ENCODE peak calls at places on chromosomes 13 and 19, in eight cellular contexts. One of them, this sample, is unnamed. For H3K4me1, the result is how much of the 10 kb centered on the place peaks cover.

GRCh38 chr13:84025828-84026227 is 143.6 kb upstream of the SLITRK1 start:
- DNase-seq in hepatocyte: no peak
- DNase-seq in ovary: no peak
- DNase-seq in CD8-positive, alpha-beta memory T cell: no peak
- DNase-seq in body of pancreas: no peak
- DNase-seq in endothelial cell of umbilical vein: no peak
- DNase-seq in cardiac muscle cell: no peak
- DNase-seq in thoracic aorta: no peak
- DNase-seq in this sample: peak

GRCh38 chr13:85236431-85236830 is 562.8 kb downstream of the SLITRK6 start:
- DNase-seq in CD8-positive, alpha-beta memory T cell: no peak
- DNase-seq in thoracic aorta: no peak
- DNase-seq in hepatocyte: no peak
- DNase-seq in endothelial cell of umbilical vein: peak
- DNase-seq in body of pancreas: no peak
- DNase-seq in ovary: no peak
- DNase-seq in cardiac muscle cell: no peak
- DNase-seq in this sample: no peak

GRCh38 chr19:14367016-14367415 is 14.2 kb upstream of the ADGRE5 start:
- DNase-seq in cardiac muscle cell: no peak
- DNase-seq in body of pancreas: no peak
- DNase-seq in CD8-positive, alpha-beta memory T cell: no peak
- DNase-seq in thoracic aorta: no peak
- DNase-seq in endothelial cell of umbilical vein: no peak
- DNase-seq in ovary: no peak
- DNase-seq in hepatocyte: no peak
- DNase-seq in this sample: no peak

GRCh38 chr13:43785681-43786471 is 896 bp downstream of the ENOX1 start:
- DNase-seq in thoracic aorta: peak
- DNase-seq in CD8-positive, alpha-beta memory T cell: no peak
- DNase-seq in hepatocyte: peak
- DNase-seq in ovary: peak
- DNase-seq in cardiac muscle cell: peak
- DNase-seq in body of pancreas: peak
- DNase-seq in endothelial cell of umbilical vein: peak
- DNase-seq in this sample: no peak

GRCh38 chr19:43591904-43592772 is 3.8 kb downstream of the IRGQ start:
- DNase-seq in endothelial cell of umbilical vein: no peak
- DNase-seq in CD8-positive, alpha-beta memory T cell: no peak
- DNase-seq in hepatocyte: no peak
- DNase-seq in body of pancreas: no peak
- DNase-seq in ovary: no peak
- DNase-seq in cardiac muscle cell: no peak
- DNase-seq in thoracic aorta: no peak
- DNase-seq in this sample: no peak

GRCh38 chr13:59111711-59112110 is 1052.0 kb downstream of the DIAPH3 start:
- DNase-seq in ovary: no peak
- DNase-seq in endothelial cell of umbilical vein: peak
- DNase-seq in thoracic aorta: no peak
- DNase-seq in cardiac muscle cell: no peak
- DNase-seq in body of pancreas: no peak
- DNase-seq in CD8-positive, alpha-beta memory T cell: no peak
- DNase-seq in hepatocyte: no peak
- DNase-seq in this sample: no peak

GRCh38 chr13:51943721-51944120 is 67.5 kb downstream of the ATP7B start:
- DNase-seq in ovary: no peak
- DNase-seq in CD8-positive, alpha-beta memory T cell: no peak
- DNase-seq in body of pancreas: no peak
- DNase-seq in endothelial cell of umbilical vein: no peak
- DNase-seq in cardiac muscle cell: no peak
- DNase-seq in hepatocyte: no peak
- DNase-seq in thoracic aorta: no peak
- DNase-seq in this sample: no peak

GRCh38 chr19:19386373-19386869 is 19.1 kb upstream of the GATAD2A start:
- DNase-seq in ovary: no peak
- DNase-seq in body of pancreas: no peak
- DNase-seq in cardiac muscle cell: no peak
- DNase-seq in endothelial cell of umbilical vein: no peak
- DNase-seq in CD8-positive, alpha-beta memory T cell: no peak
- DNase-seq in hepatocyte: no peak
- DNase-seq in thoracic aorta: no peak
- DNase-seq in this sample: no peak

GRCh38 chr13:111202149-111202548 is 87.0 kb downstream of the ARHGEF7 start:
- DNase-seq in hepatocyte: no peak
- DNase-seq in ovary: no peak
- DNase-seq in body of pancreas: no peak
- DNase-seq in CD8-positive, alpha-beta memory T cell: no peak
- DNase-seq in endothelial cell of umbilical vein: peak
- DNase-seq in cardiac muscle cell: no peak
- DNase-seq in thoracic aorta: no peak
- DNase-seq in this sample: no peak

GRCh38 chr19:14530005-14530348 is 583 bp downstream of the TECR start:
- DNase-seq in hepatocyte: peak
- DNase-seq in cardiac muscle cell: no peak
- DNase-seq in CD8-positive, alpha-beta memory T cell: peak
- DNase-seq in thoracic aorta: no peak
- DNase-seq in endothelial cell of umbilical vein: no peak
- DNase-seq in ovary: no peak
- DNase-seq in body of pancreas: no peak
- DNase-seq in this sample: no peak

GRCh38 chr13:52067237-52067636 is 42.7 kb downstream of the UTP14C start:
- DNase-seq in ovary: no peak
- DNase-seq in cardiac muscle cell: peak
- DNase-seq in body of pancreas: no peak
- DNase-seq in hepatocyte: no peak
- DNase-seq in endothelial cell of umbilical vein: no peak
- DNase-seq in CD8-positive, alpha-beta memory T cell: no peak
- DNase-seq in thoracic aorta: no peak
- DNase-seq in this sample: no peak

GRCh38 chr19:24064175-24064574 is 22.8 kb upstream of the ZNF254 start:
- DNase-seq in endothelial cell of umbilical vein: no peak
- DNase-seq in thoracic aorta: no peak
- DNase-seq in hepatocyte: no peak
- DNase-seq in CD8-positive, alpha-beta memory T cell: no peak
- DNase-seq in body of pancreas: no peak
- DNase-seq in cardiac muscle cell: no peak
- DNase-seq in ovary: no peak
- DNase-seq in this sample: no peak

DNA sequence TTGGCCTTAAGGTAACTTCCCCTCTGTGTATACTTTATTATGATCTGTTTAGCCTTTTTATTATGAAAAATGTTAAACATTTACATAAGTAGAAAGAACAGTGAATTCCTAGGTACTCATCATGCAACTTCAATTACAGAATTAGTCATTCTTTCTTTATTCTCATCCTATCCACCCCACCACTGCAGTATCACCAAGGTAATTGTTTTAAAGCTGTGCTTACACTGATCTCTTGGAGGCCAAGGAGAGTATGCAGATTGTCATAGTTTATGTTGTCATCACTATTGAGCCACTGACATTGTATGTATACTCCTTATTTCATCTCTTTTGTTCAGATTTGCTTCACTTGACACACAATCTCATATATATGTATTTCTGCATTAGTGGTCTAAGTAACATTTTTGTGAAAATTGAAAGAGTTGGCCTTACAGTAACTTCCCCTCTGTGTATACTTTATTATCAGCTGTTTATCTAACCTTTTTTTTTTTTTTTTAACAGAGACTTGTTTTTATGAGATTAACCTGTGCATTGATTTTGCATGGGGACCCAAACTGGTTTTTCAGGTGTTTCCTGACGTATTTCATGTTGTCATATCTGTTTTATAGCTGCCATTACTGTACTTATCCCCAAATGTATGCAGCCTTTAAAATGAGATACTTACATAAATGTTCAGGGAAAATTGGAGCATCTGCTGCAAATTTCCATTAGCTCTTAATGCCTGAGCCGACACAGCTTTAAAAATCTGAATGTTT is 4.5 kb downstream of the ZNF507 start:
- DNase-seq in CD8-positive, alpha-beta memory T cell: no peak
- DNase-seq in hepatocyte: no peak
- DNase-seq in body of pancreas: no peak
- DNase-seq in cardiac muscle cell: no peak
- DNase-seq in endothelial cell of umbilical vein: no peak
- DNase-seq in ovary: no peak
- DNase-seq in thoracic aorta: no peak
- DNase-seq in this sample: no peak
- H3K4me1 ChIP-seq in CD8-positive, alpha-beta memory T cell: half or more
- H3K4me1 ChIP-seq in hepatocyte: under half
- H3K4me1 ChIP-seq in body of pancreas: under half
- H3K4me1 ChIP-seq in cardiac muscle cell: under half
- H3K4me1 ChIP-seq in endothelial cell of umbilical vein: under half
- H3K4me1 ChIP-seq in ovary: under half
- H3K4me1 ChIP-seq in thoracic aorta: half or more
- H3K4me1 ChIP-seq in this sample: under half

DNA sequence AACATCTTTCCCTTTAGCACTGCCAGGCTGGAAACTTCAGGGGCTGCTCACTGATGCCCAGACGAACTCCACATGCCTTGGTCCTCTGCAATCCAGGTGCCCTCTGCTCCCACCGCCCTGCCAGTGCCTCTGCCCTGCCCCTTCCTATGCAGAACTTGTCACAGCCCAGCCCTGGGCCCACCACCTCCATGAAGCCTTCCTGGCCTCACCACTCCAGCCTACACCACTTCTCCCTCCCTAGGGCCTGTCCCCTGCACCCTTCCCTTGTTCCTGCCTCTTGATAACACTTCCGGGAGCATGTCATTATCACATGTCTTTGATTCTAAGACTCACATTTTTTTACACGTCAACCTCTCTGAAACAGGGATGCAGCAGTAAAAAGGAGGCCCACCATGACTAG is 627.2 kb downstream of the UQCRFS1 start:
- DNase-seq in thoracic aorta: no peak
- DNase-seq in ovary: no peak
- DNase-seq in cardiac muscle cell: no peak
- DNase-seq in body of pancreas: no peak
- DNase-seq in endothelial cell of umbilical vein: no peak
- DNase-seq in CD8-positive, alpha-beta memory T cell: no peak
- DNase-seq in hepatocyte: no peak
- DNase-seq in this sample: no peak
- H3K4me1 ChIP-seq in thoracic aorta: under half
- H3K4me1 ChIP-seq in ovary: under half
- H3K4me1 ChIP-seq in cardiac muscle cell: under half
- H3K4me1 ChIP-seq in body of pancreas: under half
- H3K4me1 ChIP-seq in endothelial cell of umbilical vein: under half
- H3K4me1 ChIP-seq in CD8-positive, alpha-beta memory T cell: under half
- H3K4me1 ChIP-seq in hepatocyte: under half
- H3K4me1 ChIP-seq in this sample: under half

DNA sequence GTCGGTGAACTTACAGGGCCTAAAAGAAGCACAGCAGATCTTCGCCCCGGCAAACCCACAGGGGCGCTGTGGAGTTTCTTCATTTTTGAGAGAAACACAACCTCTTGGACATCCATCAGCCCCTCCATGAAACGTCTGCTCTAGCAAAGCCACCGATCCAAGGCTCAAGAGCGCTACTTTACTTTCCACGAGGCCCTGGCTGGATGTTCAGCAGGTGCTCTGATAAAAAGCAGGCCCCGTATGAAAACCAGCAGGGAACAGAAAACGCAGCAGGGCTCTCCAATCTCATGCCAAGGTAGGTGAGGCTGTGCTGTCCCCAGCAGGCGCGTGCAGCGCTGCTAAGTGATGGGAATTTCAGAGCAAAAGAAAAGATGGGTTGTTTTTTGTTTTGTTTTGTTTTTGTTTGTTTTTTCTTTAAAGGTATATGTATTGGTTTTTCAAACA is 86.7 kb downstream of the IRS2 start:
- DNase-seq in hepatocyte: no peak
- DNase-seq in body of pancreas: no peak
- DNase-seq in cardiac muscle cell: no peak
- DNase-seq in endothelial cell of umbilical vein: no peak
- DNase-seq in CD8-positive, alpha-beta memory T cell: no peak
- DNase-seq in thoracic aorta: no peak
- DNase-seq in ovary: no peak
- DNase-seq in this sample: no peak
- H3K4me1 ChIP-seq in hepatocyte: under half
- H3K4me1 ChIP-seq in body of pancreas: under half
- H3K4me1 ChIP-seq in cardiac muscle cell: under half
- H3K4me1 ChIP-seq in endothelial cell of umbilical vein: under half
- H3K4me1 ChIP-seq in CD8-positive, alpha-beta memory T cell: under half
- H3K4me1 ChIP-seq in thoracic aorta: under half
- H3K4me1 ChIP-seq in ovary: under half
- H3K4me1 ChIP-seq in this sample: under half

GRCh38 chr19:3669616-3670257 is 30.5 kb downstream of the PIP5K1C start:
- DNase-seq in body of pancreas: no peak
- DNase-seq in cardiac muscle cell: no peak
- DNase-seq in thoracic aorta: no peak
- DNase-seq in CD8-positive, alpha-beta memory T cell: no peak
- DNase-seq in endothelial cell of umbilical vein: no peak
- DNase-seq in ovary: no peak
- DNase-seq in hepatocyte: no peak
- DNase-seq in this sample: no peak

GRCh38 chr19:3667766-3668165 is 32.5 kb downstream of the PIP5K1C start:
- DNase-seq in thoracic aorta: no peak
- DNase-seq in cardiac muscle cell: no peak
- DNase-seq in body of pancreas: no peak
- DNase-seq in CD8-positive, alpha-beta memory T cell: no peak
- DNase-seq in hepatocyte: no peak
- DNase-seq in endothelial cell of umbilical vein: no peak
- DNase-seq in ovary: no peak
- DNase-seq in this sample: no peak

GRCh38 chr19:3669134-3669436 is 31.2 kb downstream of the PIP5K1C start:
- DNase-seq in hepatocyte: no peak
- DNase-seq in endothelial cell of umbilical vein: no peak
- DNase-seq in CD8-positive, alpha-beta memory T cell: no peak
- DNase-seq in ovary: no peak
- DNase-seq in cardiac muscle cell: no peak
- DNase-seq in body of pancreas: no peak
- DNase-seq in thoracic aorta: no peak
- DNase-seq in this sample: no peak

GRCh38 chr19:3667037-3667638 is 33.1 kb downstream of the PIP5K1C start:
- DNase-seq in endothelial cell of umbilical vein: no peak
- DNase-seq in cardiac muscle cell: no peak
- DNase-seq in hepatocyte: no peak
- DNase-seq in CD8-positive, alpha-beta memory T cell: no peak
- DNase-seq in thoracic aorta: no peak
- DNase-seq in ovary: no peak
- DNase-seq in body of pancreas: no peak
- DNase-seq in this sample: no peak

DNA sequence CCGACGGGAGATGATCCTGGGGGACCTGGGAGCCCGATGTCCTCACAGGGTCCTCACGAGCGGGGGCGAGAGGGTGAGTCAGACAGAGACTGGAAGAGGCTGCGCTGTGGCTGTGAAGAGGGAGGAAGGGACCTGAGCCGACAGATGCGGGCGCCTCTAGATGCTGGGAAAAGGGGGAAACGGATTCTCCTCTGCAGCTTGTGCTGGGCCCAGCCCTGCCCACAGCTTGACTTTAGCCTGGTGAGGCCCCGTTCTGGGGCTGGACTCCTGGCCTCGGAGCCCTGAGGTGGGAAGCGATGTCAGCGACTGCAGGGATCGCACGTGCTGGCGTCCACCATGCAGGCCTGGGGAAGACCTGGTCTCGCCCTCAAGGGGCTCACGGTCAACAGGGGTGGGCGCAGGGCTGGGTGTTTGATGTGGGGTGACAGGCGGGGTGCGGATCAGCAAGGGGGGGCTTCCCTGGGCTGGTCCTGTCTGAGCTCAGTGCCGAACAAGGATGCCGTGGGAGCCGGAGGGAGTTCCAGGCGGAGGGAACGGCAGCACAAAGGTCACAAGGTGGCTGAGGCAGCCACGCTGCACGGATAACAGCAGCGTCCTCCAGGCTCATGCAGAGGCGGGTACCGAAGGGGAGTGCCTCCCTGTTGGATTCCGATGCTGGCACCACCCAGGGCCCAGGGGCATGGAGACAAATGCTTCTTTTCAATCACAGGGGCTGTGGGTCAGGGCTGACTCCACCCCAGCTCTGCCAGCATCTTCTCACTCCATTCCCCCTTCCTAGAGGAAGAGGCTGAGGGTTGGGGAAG is 31.7 kb downstream of the PIP5K1C start:
- DNase-seq in endothelial cell of umbilical vein: no peak
- DNase-seq in body of pancreas: no peak
- DNase-seq in hepatocyte: peak
- DNase-seq in thoracic aorta: no peak
- DNase-seq in cardiac muscle cell: no peak
- DNase-seq in ovary: no peak
- DNase-seq in CD8-positive, alpha-beta memory T cell: no peak
- DNase-seq in this sample: no peak
- H3K4me1 ChIP-seq in endothelial cell of umbilical vein: under half
- H3K4me1 ChIP-seq in body of pancreas: under half
- H3K4me1 ChIP-seq in hepatocyte: under half
- H3K4me1 ChIP-seq in thoracic aorta: half or more
- H3K4me1 ChIP-seq in cardiac muscle cell: under half
- H3K4me1 ChIP-seq in ovary: under half
- H3K4me1 ChIP-seq in CD8-positive, alpha-beta memory T cell: under half
- H3K4me1 ChIP-seq in this sample: under half

This sample was measured in NT2/D1.